ENCODE peak calls at places on chromosomes 16 and 17, in eight cellular contexts. One of them, this sample, is unnamed.

GRCh38 chr17:15913826-15914225 is 31.1 kb upstream of the ADORA2B start:
- DNase-seq in GM12865: no peak
- DNase-seq in tibial artery: no peak
- DNase-seq in fibroblast of lung: no peak
- DNase-seq in AG09309: no peak
- DNase-seq in H1: no peak
- DNase-seq in endothelial cell: no peak
- DNase-seq in AG04449: no peak
- DNase-seq in this sample: no peak

GRCh38 chr17:81400154-81400938 is 5.1 kb downstream of the BAHCC1 start:
- DNase-seq in GM12865: no peak
- DNase-seq in tibial artery: no peak
- DNase-seq in fibroblast of lung: peak
- DNase-seq in AG09309: no peak
- DNase-seq in H1: no peak
- DNase-seq in endothelial cell: no peak
- DNase-seq in AG04449: no peak
- DNase-seq in this sample: no peak

GRCh38 chr17:44203731-44204452 is 4.2 kb upstream of the ATXN7L3 start:
- DNase-seq in GM12865: peak
- DNase-seq in tibial artery: no peak
- DNase-seq in fibroblast of lung: peak
- DNase-seq in AG09309: no peak
- DNase-seq in H1: no peak
- DNase-seq in endothelial cell: peak
- DNase-seq in AG04449: no peak
- DNase-seq in this sample: no peak

GRCh38 chr17:54891176-54891821 is 9.4 kb upstream of the TOM1L1 start:
- DNase-seq in GM12865: peak
- DNase-seq in tibial artery: no peak
- DNase-seq in fibroblast of lung: peak
- DNase-seq in AG09309: peak
- DNase-seq in H1: no peak
- DNase-seq in endothelial cell: peak
- DNase-seq in AG04449: no peak
- DNase-seq in this sample: no peak

GRCh38 chr17:74852237-74853047 is 7.2 kb downstream of the GRIN2C start:
- DNase-seq in GM12865: peak
- DNase-seq in tibial artery: no peak
- DNase-seq in fibroblast of lung: peak
- DNase-seq in AG09309: no peak
- DNase-seq in H1: peak
- DNase-seq in endothelial cell: peak
- DNase-seq in AG04449: no peak
- DNase-seq in this sample: no peak

GRCh38 chr16:12050361-12050760 is 73.8 kb downstream of the SNX29 start:
- DNase-seq in GM12865: no peak
- DNase-seq in tibial artery: peak
- DNase-seq in fibroblast of lung: no peak
- DNase-seq in AG09309: no peak
- DNase-seq in H1: no peak
- DNase-seq in endothelial cell: no peak
- DNase-seq in AG04449: no peak
- DNase-seq in this sample: no peak

GRCh38 chr17:32519769-32520701 is 33.2 kb downstream of the CDK5R1 start:
- DNase-seq in GM12865: peak
- DNase-seq in tibial artery: peak
- DNase-seq in fibroblast of lung: peak
- DNase-seq in AG09309: no peak
- DNase-seq in H1: no peak
- DNase-seq in endothelial cell: peak
- DNase-seq in AG04449: no peak
- DNase-seq in this sample: no peak

GRCh38 chr16:87956169-87956770 is 5.0 kb downstream of the BANP start:
- DNase-seq in GM12865: peak
- DNase-seq in tibial artery: peak
- DNase-seq in fibroblast of lung: peak
- DNase-seq in AG09309: no peak
- DNase-seq in H1: no peak
- DNase-seq in endothelial cell: no peak
- DNase-seq in AG04449: no peak
- DNase-seq in this sample: no peak

GRCh38 chr16:60636117-60636516 is 1400.1 kb downstream of the CDH8 start:
- DNase-seq in GM12865: no peak
- DNase-seq in tibial artery: no peak
- DNase-seq in fibroblast of lung: no peak
- DNase-seq in AG09309: no peak
- DNase-seq in H1: peak
- DNase-seq in endothelial cell: no peak
- DNase-seq in AG04449: no peak
- DNase-seq in this sample: no peak

GRCh38 chr17:61000911-61001310 is 323.3 kb downstream of the BCAS3 start:
- DNase-seq in GM12865: no peak
- DNase-seq in tibial artery: no peak
- DNase-seq in fibroblast of lung: peak
- DNase-seq in AG09309: peak
- DNase-seq in H1: no peak
- DNase-seq in endothelial cell: no peak
- DNase-seq in AG04449: no peak
- DNase-seq in this sample: peak
- TF ChIP-seq CTCF in GM12865: peak
- TF ChIP-seq CTCF in tibial artery: no peak
- TF ChIP-seq CTCF in fibroblast of lung: peak
- TF ChIP-seq CTCF in AG09309: peak
- TF ChIP-seq CTCF in H1: peak
- TF ChIP-seq CTCF in endothelial cell: no peak
- TF ChIP-seq CTCF in AG04449: peak
- TF ChIP-seq CTCF in this sample: peak

GRCh38 chr16:53703590-53704444 is at the start of the genes FTO and RPGRIP1L:
- DNase-seq in GM12865: peak
- DNase-seq in tibial artery: peak
- DNase-seq in fibroblast of lung: peak
- DNase-seq in AG09309: peak
- DNase-seq in H1: peak
- DNase-seq in endothelial cell: peak
- DNase-seq in AG04449: peak
- DNase-seq in this sample: peak
- TF ChIP-seq CTCF in GM12865: peak
- TF ChIP-seq CTCF in tibial artery: peak
- TF ChIP-seq CTCF in fibroblast of lung: no peak
- TF ChIP-seq CTCF in AG09309: no peak
- TF ChIP-seq CTCF in H1: no peak
- TF ChIP-seq CTCF in endothelial cell: no peak
- TF ChIP-seq CTCF in AG04449: no peak
- TF ChIP-seq CTCF in this sample: peak

GRCh38 chr17:980406-981291 is 1.1 kb upstream of the NXN start:
- DNase-seq in GM12865: peak
- DNase-seq in tibial artery: peak
- DNase-seq in fibroblast of lung: peak
- DNase-seq in AG09309: no peak
- DNase-seq in H1: no peak
- DNase-seq in endothelial cell: peak
- DNase-seq in AG04449: no peak
- DNase-seq in this sample: no peak
- TF ChIP-seq CTCF in GM12865: peak
- TF ChIP-seq CTCF in tibial artery: peak
- TF ChIP-seq CTCF in fibroblast of lung: peak
- TF ChIP-seq CTCF in AG09309: peak
- TF ChIP-seq CTCF in H1: peak
- TF ChIP-seq CTCF in endothelial cell: peak
- TF ChIP-seq CTCF in AG04449: peak
- TF ChIP-seq CTCF in this sample: peak

GRCh38 chr16:85635545-85636140 is 22.5 kb downstream of the GSE1 start:
- DNase-seq in GM12865: no peak
- DNase-seq in tibial artery: no peak
- DNase-seq in fibroblast of lung: no peak
- DNase-seq in AG09309: no peak
- DNase-seq in H1: no peak
- DNase-seq in endothelial cell: no peak
- DNase-seq in AG04449: no peak
- DNase-seq in this sample: no peak

GRCh38 chr16:85633888-85634287 is 20.8 kb downstream of the GSE1 start:
- DNase-seq in GM12865: no peak
- DNase-seq in tibial artery: no peak
- DNase-seq in fibroblast of lung: no peak
- DNase-seq in AG09309: no peak
- DNase-seq in H1: no peak
- DNase-seq in endothelial cell: no peak
- DNase-seq in AG04449: no peak
- DNase-seq in this sample: no peak

GRCh38 chr16:85636234-85636812 is 23.2 kb downstream of the GSE1 start:
- DNase-seq in GM12865: no peak
- DNase-seq in tibial artery: no peak
- DNase-seq in fibroblast of lung: no peak
- DNase-seq in AG09309: no peak
- DNase-seq in H1: no peak
- DNase-seq in endothelial cell: no peak
- DNase-seq in AG04449: no peak
- DNase-seq in this sample: no peak

GRCh38 chr16:85633438-85633743 is 20.3 kb downstream of the GSE1 start:
- DNase-seq in GM12865: no peak
- DNase-seq in tibial artery: no peak
- DNase-seq in fibroblast of lung: no peak
- DNase-seq in AG09309: no peak
- DNase-seq in H1: no peak
- DNase-seq in endothelial cell: no peak
- DNase-seq in AG04449: no peak
- DNase-seq in this sample: no peak

GRCh38 chr16:85634747-85635544 is 21.8 kb downstream of the GSE1 start:
- DNase-seq in GM12865: no peak
- DNase-seq in tibial artery: no peak
- DNase-seq in fibroblast of lung: no peak
- DNase-seq in AG09309: no peak
- DNase-seq in H1: no peak
- DNase-seq in endothelial cell: peak
- DNase-seq in AG04449: no peak
- DNase-seq in this sample: no peak
- TF ChIP-seq CTCF in GM12865: no peak
- TF ChIP-seq CTCF in tibial artery: no peak
- TF ChIP-seq CTCF in fibroblast of lung: no peak
- TF ChIP-seq CTCF in AG09309: peak
- TF ChIP-seq CTCF in H1: no peak
- TF ChIP-seq CTCF in endothelial cell: peak
- TF ChIP-seq CTCF in AG04449: no peak
- TF ChIP-seq CTCF in this sample: no peak

GRCh38 chr16:85484337-85485295 is 128.5 kb upstream of the GSE1 start:
- DNase-seq in GM12865: no peak
- DNase-seq in tibial artery: no peak
- DNase-seq in fibroblast of lung: no peak
- DNase-seq in AG09309: no peak
- DNase-seq in H1: no peak
- DNase-seq in endothelial cell: no peak
- DNase-seq in AG04449: no peak
- DNase-seq in this sample: no peak
- TF ChIP-seq CTCF in GM12865: no peak
- TF ChIP-seq CTCF in tibial artery: no peak
- TF ChIP-seq CTCF in fibroblast of lung: no peak
- TF ChIP-seq CTCF in AG09309: no peak
- TF ChIP-seq CTCF in H1: no peak
- TF ChIP-seq CTCF in endothelial cell: no peak
- TF ChIP-seq CTCF in AG04449: no peak
- TF ChIP-seq CTCF in this sample: no peak

GRCh38 chr17:27246537-27246936 is 47.4 kb upstream of the WSB1 start:
- DNase-seq in GM12865: no peak
- DNase-seq in tibial artery: no peak
- DNase-seq in fibroblast of lung: no peak
- DNase-seq in AG09309: no peak
- DNase-seq in H1: no peak
- DNase-seq in endothelial cell: no peak
- DNase-seq in AG04449: no peak
- DNase-seq in this sample: no peak
- TF ChIP-seq CTCF in GM12865: no peak
- TF ChIP-seq CTCF in tibial artery: no peak
- TF ChIP-seq CTCF in fibroblast of lung: no peak
- TF ChIP-seq CTCF in AG09309: no peak
- TF ChIP-seq CTCF in H1: no peak
- TF ChIP-seq CTCF in endothelial cell: no peak
- TF ChIP-seq CTCF in AG04449: no peak
- TF ChIP-seq CTCF in this sample: no peak

DNA sequence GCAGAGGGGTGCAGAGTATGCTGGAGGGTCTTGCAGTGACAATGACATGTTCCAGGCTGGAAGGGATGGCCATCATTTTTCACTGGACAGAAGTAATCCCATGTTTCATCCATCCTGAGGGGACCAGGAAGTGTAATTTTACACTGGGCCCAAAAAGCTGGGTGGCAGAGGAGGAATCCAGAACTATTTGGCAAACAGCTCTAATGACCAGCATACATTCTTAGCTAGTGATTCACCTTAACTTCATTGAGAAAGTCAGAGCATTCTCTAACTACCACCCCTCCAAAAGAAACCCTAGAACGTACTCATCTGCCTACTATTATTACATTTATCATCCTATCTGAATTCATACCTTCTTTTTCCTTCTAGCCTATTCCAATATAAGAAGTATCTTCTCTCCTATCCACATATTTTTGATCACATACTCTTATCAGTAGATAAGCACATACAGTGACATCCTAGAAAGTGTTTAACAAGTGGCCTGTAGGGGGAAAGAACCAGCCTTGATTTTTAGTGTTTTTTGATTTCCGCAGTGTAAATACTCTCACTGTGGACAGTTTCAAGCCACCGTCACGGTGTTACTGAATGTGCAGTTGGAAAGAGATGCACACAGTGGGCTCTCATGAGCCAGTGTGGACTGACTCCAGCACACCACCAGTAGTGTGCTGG is 118.1 kb downstream of the FTO start:
- DNase-seq in GM12865: no peak
- DNase-seq in tibial artery: no peak
- DNase-seq in fibroblast of lung: peak
- DNase-seq in AG09309: peak
- DNase-seq in H1: no peak
- DNase-seq in endothelial cell: no peak
- DNase-seq in AG04449: peak
- DNase-seq in this sample: no peak
- TF ChIP-seq CTCF in GM12865: no peak
- TF ChIP-seq CTCF in tibial artery: no peak
- TF ChIP-seq CTCF in fibroblast of lung: no peak
- TF ChIP-seq CTCF in AG09309: no peak
- TF ChIP-seq CTCF in H1: no peak
- TF ChIP-seq CTCF in endothelial cell: no peak
- TF ChIP-seq CTCF in AG04449: no peak
- TF ChIP-seq CTCF in this sample: no peak

DNA sequence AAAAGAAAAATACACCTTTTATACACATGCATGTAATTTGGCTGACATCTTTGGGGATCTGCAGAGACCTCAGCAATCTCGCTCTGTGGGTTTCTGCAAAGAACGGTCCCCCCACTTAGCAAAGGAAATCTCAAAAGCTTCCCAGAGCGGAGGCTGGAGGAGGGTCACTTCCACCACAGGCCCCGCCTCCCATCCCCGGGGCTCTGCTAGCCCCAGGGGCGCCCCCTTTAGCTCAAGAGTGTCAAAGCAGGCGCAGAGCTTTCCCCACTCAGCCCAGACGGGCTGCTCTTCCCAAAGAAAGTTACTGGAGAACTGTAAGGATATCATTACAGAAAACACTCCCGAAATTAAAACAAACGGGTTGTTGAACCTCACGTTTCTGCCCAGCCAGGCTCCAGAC is 11.4 kb downstream of the SLC13A5 start:
- DNase-seq in GM12865: peak
- DNase-seq in tibial artery: peak
- DNase-seq in fibroblast of lung: no peak
- DNase-seq in AG09309: no peak
- DNase-seq in H1: peak
- DNase-seq in endothelial cell: peak
- DNase-seq in AG04449: no peak
- DNase-seq in this sample: no peak
- TF ChIP-seq CTCF in GM12865: peak
- TF ChIP-seq CTCF in tibial artery: no peak
- TF ChIP-seq CTCF in fibroblast of lung: no peak
- TF ChIP-seq CTCF in AG09309: peak
- TF ChIP-seq CTCF in H1: peak
- TF ChIP-seq CTCF in endothelial cell: peak
- TF ChIP-seq CTCF in AG04449: peak
- TF ChIP-seq CTCF in this sample: peak

GRCh38 chr16:13660807-13661206 is 259.1 kb upstream of the ERCC4 start:
- DNase-seq in GM12865: no peak
- DNase-seq in tibial artery: no peak
- DNase-seq in fibroblast of lung: no peak
- DNase-seq in AG09309: no peak
- DNase-seq in H1: no peak
- DNase-seq in endothelial cell: no peak
- DNase-seq in AG04449: no peak
- DNase-seq in this sample: no peak
- TF ChIP-seq CTCF in GM12865: no peak
- TF ChIP-seq CTCF in tibial artery: no peak
- TF ChIP-seq CTCF in fibroblast of lung: no peak
- TF ChIP-seq CTCF in AG09309: no peak
- TF ChIP-seq CTCF in H1: no peak
- TF ChIP-seq CTCF in endothelial cell: no peak
- TF ChIP-seq CTCF in AG04449: no peak
- TF ChIP-seq CTCF in this sample: no peak

This sample was measured in AG09319.